ENCODE peak calls at places on chromosomes 5 and 9, in seven cellular contexts. O is upper lobe of right lung, N is fibroblast of mammary gland, X is fibroblast of lung, P is prostate gland, A is tibial artery, Q is lung. B is an unnamed sample.

GRCh38 chr9:94802795-94803194 is 76.3 kb downstream of the AOPEP start:
- DNase-seq in O (no peak), N (peak; percentile 66), X (peak; percentile 92), P (no peak), A (no peak), Q (no peak), B (no peak)

GRCh38 chr9:95903398-95903797 is 27.9 kb downstream of the ERCC6L2 start:
- DNase-seq in O (no peak), N (no peak), X (no peak), P (no peak), A (no peak), Q (no peak), B (no peak)

GRCh38 chr5:127988149-127988755 is 95.3 kb upstream of the SLC12A2 start:
- DNase-seq in O (no peak), N (peak; percentile 93), X (peak; percentile 89), P (no peak), A (no peak), Q (no peak), B (peak; percentile 46)

GRCh38 chr9:536597-537511 is 304.6 kb upstream of the DMRT1 start:
- DNase-seq in O (no peak), N (no peak), X (no peak), P (no peak), A (no peak), Q (no peak), B (no peak)

GRCh38 chr9:133495327-133496293 is 16.7 kb upstream of the SLC2A6 start:
- DNase-seq in O (no peak), N (no peak), X (no peak), P (no peak), A (no peak), Q (no peak), B (no peak)

GRCh38 chr5:60161340-60161934 is 267.9 kb upstream of the PDE4D start:
- DNase-seq in O (no peak), N (peak; percentile 41), X (peak; percentile 39), P (no peak), A (no peak), Q (no peak), B (no peak)

GRCh38 chr9:114433086-114433485 is 45.3 kb upstream of the AKNA start:
- DNase-seq in O (peak; percentile 37), N (no peak), X (no peak), P (no peak), A (no peak), Q (no peak), B (no peak)

GRCh38 chr9:123550797-123551196 is 194.8 kb downstream of the CRB2 start:
- DNase-seq in O (no peak), N (no peak), X (no peak), P (no peak), A (no peak), Q (no peak), B (no peak)

GRCh38 chr9:16268037-16269010 is 602.1 kb downstream of the BNC2 start:
- DNase-seq in O (no peak), N (peak; percentile 58), X (peak; percentile 40), P (no peak), A (no peak), Q (no peak), B (peak; percentile 75)

GRCh38 chr9:34256987-34257585 is 72.0 kb downstream of the KIF24 start:
- DNase-seq in O (no peak), N (no peak), X (no peak), P (no peak), A (peak; percentile 57), Q (no peak), B (no peak)

GRCh38 chr9:111598730-111599091 is 736 bp downstream of the PTGR1 start:
- DNase-seq in O (peak; percentile 70), N (peak; percentile 75), X (peak; percentile 44), P (peak; percentile 50), A (peak; percentile 63), Q (peak; percentile 31), B (no peak)

GRCh38 chr5:177458912-177459350 is 12.3 kb downstream of the PRR7 start:
- DNase-seq in O (no peak), N (peak; percentile 50), X (peak; percentile 48), P (no peak), A (no peak), Q (no peak), B (no peak)

GRCh38 chr9:130864541-130864940 is 29.5 kb downstream of the ABL1 start:
- DNase-seq in O (no peak), N (no peak), X (no peak), P (no peak), A (no peak), Q (no peak), B (no peak)
- TF ChIP-seq CTCF in O (no peak), N (no peak), X (no peak), P (no peak), A (no peak), Q (no peak), B (no peak)

DNA sequence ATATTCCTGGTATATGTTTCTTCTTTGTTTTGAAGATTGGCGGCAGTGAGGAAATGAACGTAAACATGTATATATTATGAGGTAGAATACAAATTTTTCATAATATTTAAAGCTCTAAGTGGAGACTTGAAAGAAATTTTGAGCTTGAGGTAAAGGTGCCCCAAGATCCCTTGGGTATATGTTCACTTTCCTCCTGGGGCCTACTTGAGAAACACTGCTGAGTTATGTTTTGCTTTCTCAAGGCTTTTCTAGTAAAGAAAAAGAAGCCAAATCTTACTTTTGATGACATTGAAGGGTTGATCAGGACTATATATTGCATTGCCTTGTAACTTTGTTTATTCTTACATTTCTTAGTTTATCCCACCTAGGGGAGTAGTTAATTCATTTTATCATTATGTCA is 30.7 kb downstream of the AP3S1 start:
- DNase-seq in O (no peak), N (no peak), X (no peak), P (no peak), A (no peak), Q (no peak), B (no peak)
- H3K4me3 ChIP-seq in O (no peak overlapping the region), N (no peak overlapping the region), X (no peak overlapping the region), P (no peak overlapping the region), A (no peak overlapping the region), Q (no peak overlapping the region), B (no peak overlapping the region)

GRCh38 chr5:158740358-158740757 is 359.4 kb downstream of the EBF1 start:
- DNase-seq in O (no peak), N (no peak), X (no peak), P (no peak), A (no peak), Q (no peak), B (no peak)

GRCh38 chr5:158736134-158736533 is 363.6 kb downstream of the EBF1 start:
- DNase-seq in O (no peak), N (no peak), X (no peak), P (no peak), A (no peak), Q (no peak), B (no peak)

GRCh38 chr5:158737536-158738027 is 362.1 kb downstream of the EBF1 start:
- DNase-seq in O (no peak), N (no peak), X (no peak), P (no peak), A (no peak), Q (no peak), B (no peak)

GRCh38 chr5:158741296-158741695 is 358.4 kb downstream of the EBF1 start:
- DNase-seq in O (no peak), N (no peak), X (no peak), P (no peak), A (no peak), Q (no peak), B (no peak)

DNA sequence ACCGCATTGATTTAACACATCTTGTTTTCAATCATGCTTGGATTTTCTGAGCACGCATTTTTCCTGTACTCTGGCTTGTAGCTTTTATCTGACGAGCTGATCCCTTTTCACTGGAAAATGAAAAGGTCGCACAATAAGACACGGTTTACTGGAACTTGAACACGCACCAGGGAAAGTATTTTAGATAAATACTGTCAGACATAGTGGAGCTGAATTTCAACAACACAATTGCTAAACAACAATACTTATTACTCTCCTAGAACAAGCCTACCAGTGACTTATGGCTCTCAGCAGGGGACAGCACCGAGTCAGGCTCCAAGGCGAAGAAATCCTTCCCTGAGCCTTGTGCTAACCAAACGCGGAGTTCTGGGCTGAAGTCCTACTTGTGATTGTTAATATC is 359.8 kb downstream of the EBF1 start:
- DNase-seq in O (no peak), N (peak; percentile 51), X (no peak), P (no peak), A (peak; percentile 55), Q (no peak), B (no peak)
- TF ChIP-seq CTCF in O (peak; percentile 16), N (peak; percentile 49), X (peak; percentile 31), P (no peak), A (peak; percentile 37), Q (no peak), B (peak; percentile 11)

DNA sequence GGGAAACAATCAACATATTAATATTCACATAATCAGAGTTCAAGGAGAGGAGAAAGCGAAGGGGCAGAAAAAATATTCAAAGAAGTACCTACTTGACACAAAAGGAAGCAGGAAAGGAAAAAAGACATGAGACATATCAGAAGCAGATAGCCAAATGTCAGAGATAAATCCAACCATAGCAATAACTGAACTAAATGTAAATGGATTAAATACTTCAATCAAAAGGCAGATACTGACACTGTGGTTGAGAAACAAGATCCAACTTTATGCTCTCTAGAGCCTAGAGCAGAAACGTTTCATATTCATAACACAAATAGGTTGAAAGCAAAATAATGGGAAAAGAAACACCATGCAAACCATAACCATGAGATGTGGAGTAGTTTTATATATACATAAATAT is 9.0 kb downstream of the MRPS2 start:
- DNase-seq in O (no peak), N (no peak), X (no peak), P (no peak), A (no peak), Q (no peak), B (no peak)
- H3K4me3 ChIP-seq in O (no peak overlapping the region), N (no peak overlapping the region), X (no peak overlapping the region), P (no peak overlapping the region), A (no peak overlapping the region), Q (no peak overlapping the region), B (no peak overlapping the region)

GRCh38 chr5:138653502-138653901 is 78.3 kb upstream of the HSPA9 start:
- DNase-seq in O (no peak), N (peak; percentile 35), X (no peak), P (no peak), A (no peak), Q (no peak), B (peak; percentile 2)
- TF ChIP-seq CTCF in O (no peak), N (peak; percentile 34), X (peak; percentile 38), P (no peak), A (no peak), Q (no peak), B (peak; percentile 54)

DNA sequence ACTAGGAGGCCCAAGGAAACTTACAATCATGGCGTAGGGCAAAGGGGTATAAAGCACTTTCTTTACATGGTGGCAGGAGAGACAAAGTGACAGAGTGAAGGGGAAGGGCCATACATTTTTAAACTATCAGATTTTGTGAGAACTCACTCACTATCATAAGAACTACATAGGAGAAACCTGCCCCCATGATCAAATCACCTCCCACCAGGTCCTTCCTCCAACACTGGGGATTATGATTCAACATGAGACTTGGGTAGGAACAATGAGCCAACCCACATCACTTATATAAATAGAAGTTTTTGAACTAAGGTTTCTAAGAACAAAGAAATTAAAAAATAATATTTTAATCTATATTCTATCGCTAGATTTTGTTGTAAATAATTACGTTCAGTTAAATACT is 460.3 kb upstream of the TYRP1 start:
- DNase-seq in O (no peak), N (no peak), X (no peak), P (no peak), A (no peak), Q (no peak), B (no peak)
- H3K4me3 ChIP-seq in O (no peak overlapping the region), N (no peak overlapping the region), X (no peak overlapping the region), P (no peak overlapping the region), A (no peak overlapping the region), Q (no peak overlapping the region), B (no peak overlapping the region)

B was measured in LNCaP clone FGC.